ENCODE peak calls at places on chromosomes 6 and 20, in seven cellular contexts. M is CD4-positive, alpha-beta memory T cell; K is breast epithelium; L is A673; J is IMR-90; C is hepatocyte; R is left ventricle myocardium inferior. W is an unnamed sample. For H3K36me3 and H3K4me1, the result is how much of the 10 kb centered on the place peaks cover.

GRCh38 chr6:5511924-5512323 is 250.6 kb downstream of the FARS2 start:
- DNase-seq in M (no peak), C (no peak), K (no peak), R (no peak), L (peak), J (peak), W (no peak)

GRCh38 chr6:141169419-141169818 is 963.3 kb upstream of the GJE1 start:
- DNase-seq in L (peak), M (no peak), J (peak), K (no peak), R (no peak), C (no peak), W (peak)

GRCh38 chr20:33843854-33844253 is 32.7 kb downstream of the CHMP4B start:
- DNase-seq in L (no peak), R (no peak), M (no peak), J (no peak), C (no peak), K (no peak), W (no peak)

GRCh38 chr6:140058846-140059245 is 684.4 kb upstream of the CITED2 start:
- DNase-seq in C (no peak), J (no peak), R (no peak), K (no peak), M (no peak), L (no peak), W (no peak)

GRCh38 chr20:36919715-36920333 is 31.7 kb downstream of the SAMHD1 start:
- DNase-seq in M (peak), L (peak), C (peak), R (no peak), K (no peak), J (peak), W (peak)

GRCh38 chr20:62501801-62502495 is 26.2 kb upstream of the GATA5 start:
- DNase-seq in C (peak), R (no peak), L (peak), M (peak), J (peak), K (no peak), W (no peak)

GRCh38 chr20:17533396-17533795 is 2.2 kb upstream of the BFSP1 start:
- DNase-seq in R (no peak), L (peak), J (peak), C (peak), M (no peak), K (no peak), W (peak)

GRCh38 chr6:41877051-41877680 is 18.0 kb downstream of the USP49 start:
- DNase-seq in M (no peak), C (no peak), J (no peak), L (no peak), K (no peak), R (no peak), W (no peak)

GRCh38 chr6:34370371-34370770 is 22.1 kb downstream of the NUDT3 start:
- DNase-seq in L (no peak), K (no peak), C (no peak), R (no peak), M (no peak), J (no peak), W (no peak)

GRCh38 chr6:109227646-109228045 is 132.3 kb downstream of the CEP57L1 start:
- DNase-seq in M (no peak), R (no peak), K (no peak), C (no peak), J (no peak), L (no peak), W (no peak)

GRCh38 chr6:11732036-11732545 is 46.5 kb downstream of the ADTRP start:
- DNase-seq in C (no peak), R (peak), M (no peak), L (no peak), K (no peak), J (peak), W (no peak)

GRCh38 chr6:15621203-15622044 is 41.4 kb downstream of the DTNBP1 start:
- DNase-seq in L (peak), K (no peak), C (peak), M (no peak), R (peak), J (peak), W (peak)

GRCh38 chr6:33206027-33206863 is 1.8 kb downstream of the HSD17B8 start:
- DNase-seq in R (no peak), K (no peak), M (no peak), J (no peak), L (no peak), C (no peak), W (no peak)

GRCh38 chr20:44958276-44958675 is 1.9 kb downstream of the TOMM34 start:
- DNase-seq in L (no peak), M (no peak), C (no peak), J (no peak), K (no peak), R (no peak), W (no peak)

GRCh38 chr20:21518292-21518991 is 4.6 kb upstream of the NKX2-2 start:
- DNase-seq in K (no peak), R (no peak), C (no peak), J (no peak), M (no peak), L (peak), W (no peak)

GRCh38 chr20:63009988-63010769 is 3.4 kb upstream of the BHLHE23 start:
- DNase-seq in C (no peak), L (no peak), J (peak), R (no peak), M (peak), K (no peak), W (peak)

GRCh38 chr20:35506179-35506578 is 23.3 kb downstream of the C20orf173 start:
- DNase-seq in R (no peak), C (no peak), L (no peak), M (no peak), J (no peak), K (no peak), W (no peak)
- H3K36me3 ChIP-seq in R (half or more), C (under half), L (under half), M (half or more), J (half or more), K (under half), W (under half)

GRCh38 chr6:158797331-158798202 is 21.6 kb downstream of the EZR start:
- DNase-seq in R (no peak), C (no peak), K (no peak), J (peak), L (no peak), M (no peak), W (no peak)

GRCh38 chr6:158799051-158799792 is 19.9 kb downstream of the EZR start:
- DNase-seq in L (peak), K (no peak), J (peak), R (no peak), C (peak), M (no peak), W (peak)

GRCh38 chr6:158796353-158796752 is 22.8 kb downstream of the EZR start:
- DNase-seq in M (no peak), R (no peak), J (no peak), K (no peak), C (no peak), L (no peak), W (no peak)

GRCh38 chr6:158795516-158795915 is 23.7 kb downstream of the EZR start:
- DNase-seq in M (no peak), R (no peak), C (no peak), J (no peak), K (no peak), L (no peak), W (no peak)

DNA sequence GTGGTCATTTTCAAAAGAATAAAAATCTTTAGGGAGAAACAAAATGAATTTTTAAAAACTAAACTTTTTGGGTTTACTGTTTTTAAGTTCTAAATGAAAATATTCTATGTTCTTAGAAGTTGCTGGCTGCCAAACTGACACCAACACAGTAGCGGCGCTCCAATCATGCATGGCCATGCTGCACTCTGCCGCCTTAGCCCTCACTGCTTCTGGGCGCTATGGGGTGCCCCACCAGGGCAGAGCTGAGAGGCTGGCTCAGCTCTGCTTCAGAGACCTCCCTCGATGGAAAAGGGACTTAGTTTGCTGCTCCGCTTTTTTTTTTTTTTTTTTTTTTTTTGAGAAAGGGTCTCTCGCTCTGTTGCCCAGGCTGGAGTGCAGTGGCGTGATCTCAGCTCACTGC is 20.9 kb downstream of the EZR start:
- DNase-seq in C (no peak), R (no peak), L (no peak), M (no peak), K (no peak), J (no peak), W (no peak)
- H3K4me1 ChIP-seq in C (half or more), R (half or more), L (half or more), M (half or more), K (under half), J (under half), W (half or more)

DNA sequence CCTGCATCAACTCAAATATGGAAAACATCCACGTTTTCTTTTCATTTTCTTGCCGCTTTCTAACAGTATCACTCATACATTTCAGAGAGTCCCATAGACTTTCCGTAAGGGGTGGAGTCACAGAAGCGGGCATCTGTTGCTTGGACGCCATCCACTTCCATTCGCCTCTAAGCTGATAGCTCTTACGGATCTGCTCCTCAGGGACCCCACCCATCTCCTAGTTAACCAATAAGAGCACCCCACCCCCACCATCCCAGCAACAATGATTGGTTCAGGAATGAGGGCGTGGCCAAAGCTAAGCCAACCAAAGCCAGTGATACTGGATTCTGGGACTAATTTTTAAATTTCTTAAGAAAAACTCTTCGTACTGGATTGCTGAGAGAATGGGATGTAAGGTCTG is 42.4 kb downstream of the SLC2A10 start:
- DNase-seq in J (no peak), C (no peak), K (no peak), L (peak), M (no peak), R (no peak), W (peak)
- H3K27ac ChIP-seq in J (no peak), C (no peak), K (no peak), L (no peak), M (no peak), R (no peak), W (no peak)

DNA sequence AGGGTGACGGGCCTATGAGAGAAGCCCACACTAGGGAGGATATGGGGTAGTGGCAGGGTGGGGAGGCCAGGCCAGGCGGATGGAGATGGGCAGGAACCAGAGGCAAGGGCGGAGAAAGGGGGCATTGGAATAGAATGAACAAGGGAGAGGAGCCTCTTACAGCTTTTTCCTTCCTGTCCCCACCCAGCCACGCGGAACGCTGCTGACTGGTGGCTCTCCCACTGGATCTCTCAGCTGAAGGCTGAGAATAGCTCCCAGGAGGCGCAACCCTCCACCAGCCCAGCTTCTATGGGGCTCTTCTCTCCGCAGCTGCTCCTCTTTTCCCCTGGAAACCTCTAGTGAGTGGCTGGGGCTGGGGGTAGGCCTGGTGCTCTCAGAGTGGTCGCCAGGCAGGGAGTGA is 10.7 kb downstream of the DLK2 start:
- DNase-seq in K (no peak), L (no peak), J (no peak), C (peak), M (no peak), R (no peak), W (no peak)
- H3K36me3 ChIP-seq in K (under half), L (under half), J (half or more), C (under half), M (half or more), R (half or more), W (under half)

DNA sequence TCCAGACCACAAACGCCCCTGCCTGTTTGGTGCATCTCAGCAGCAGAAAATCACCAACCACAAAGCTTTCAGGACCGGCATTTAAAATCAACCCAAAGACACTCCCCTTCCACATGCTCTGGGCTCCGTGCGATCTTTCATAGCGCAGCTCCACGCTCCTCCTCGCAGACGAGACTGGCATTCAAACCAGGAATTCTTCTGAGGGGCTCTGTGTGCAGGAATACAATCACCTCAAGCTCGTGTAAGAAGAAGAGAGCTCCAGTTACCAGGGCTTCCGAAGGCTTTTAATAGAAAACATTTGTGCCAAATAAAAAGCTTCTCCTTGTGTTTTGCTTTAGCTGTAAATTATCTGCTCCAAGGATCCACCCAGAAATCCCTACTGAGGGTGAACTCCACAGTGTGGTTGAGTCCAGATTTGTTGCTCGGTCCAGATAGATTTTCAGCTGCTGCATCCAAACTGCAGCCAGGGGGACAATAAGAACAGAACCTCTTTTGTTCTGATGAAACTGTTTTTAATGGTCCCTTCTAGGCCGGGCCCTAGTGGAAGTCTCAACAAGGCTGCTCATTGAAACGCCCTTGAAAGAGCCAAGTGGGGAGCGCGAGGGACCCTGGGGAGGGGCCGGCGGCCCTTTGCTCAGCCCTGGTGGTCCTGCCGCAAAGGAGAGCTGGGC is 16.4 kb upstream of the BMP7 start:
- DNase-seq in M (no peak), R (no peak), C (peak), J (no peak), L (no peak), K (no peak), W (peak)
- H3K4me1 ChIP-seq in M (under half), R (under half), C (under half), J (under half), L (under half), K (under half), W (under half)

W was measured in SJCRH30.